ENCODE peak calls at places on chromosome X, in four cellular contexts. S is A549, R is HepG2, X is K562. K is an unnamed sample.
A peak's percentile ranks its signal among the peaks of the same experiment; 100 is the strongest.

GRCh38 chrX:56733459-56734046 is 4.5 kb downstream of the NBDY start:
- DNase-seq in X (peak; percentile 11), R (peak; percentile 17), S (peak; percentile 53), K (peak; percentile 39)

GRCh38 chrX:1212532-1212931 is at the start of gene CRLF2:
- DNase-seq in S (peak; percentile 63), X (no peak), R (no peak), K (no peak)

GRCh38 chrX:155718964-155719586 is 106.3 kb upstream of the TMLHE start:
- DNase-seq in R (no peak), S (no peak), X (no peak), K (no peak)

GRCh38 chrX:71366674-71367256 is 608 bp downstream of the TAF1 start:
- DNase-seq in S (peak; percentile 23), X (peak; percentile 26), R (no peak), K (peak; percentile 10)

GRCh38 chrX:133555796-133556458 is 140.6 kb upstream of the GPC4 start:
- DNase-seq in R (no peak), S (no peak), X (no peak), K (no peak)

GRCh38 chrX:41084044-41084359 is 1.2 kb upstream of the USP9X start:
- DNase-seq in R (no peak), S (no peak), X (no peak), K (no peak)

GRCh38 chrX:54246866-54247265 is 63.8 kb upstream of the FAM120C start:
- DNase-seq in X (no peak), S (no peak), R (no peak), K (no peak)

GRCh38 chrX:29477878-29478277 is 737.5 kb upstream of the MAGEB2 start:
- DNase-seq in X (no peak), S (no peak), R (no peak), K (no peak)

GRCh38 chrX:15269618-15270521 is at the start of gene ASB9:
- DNase-seq in R (peak; percentile 78), S (peak; percentile 96), X (no peak), K (peak; percentile 9)

GRCh38 chrX:71184803-71185495 is 38.1 kb upstream of the GJB1 start:
- DNase-seq in X (no peak), R (no peak), S (no peak), K (no peak)

GRCh38 chrX:46634577-46634976 is 61.0 kb downstream of the CHST7 start:
- DNase-seq in R (no peak), X (no peak), S (no peak), K (no peak)
- TF ChIP-seq HMGXB4 in R (no peak), X (no peak), S (no peak), K (no peak)

DNA sequence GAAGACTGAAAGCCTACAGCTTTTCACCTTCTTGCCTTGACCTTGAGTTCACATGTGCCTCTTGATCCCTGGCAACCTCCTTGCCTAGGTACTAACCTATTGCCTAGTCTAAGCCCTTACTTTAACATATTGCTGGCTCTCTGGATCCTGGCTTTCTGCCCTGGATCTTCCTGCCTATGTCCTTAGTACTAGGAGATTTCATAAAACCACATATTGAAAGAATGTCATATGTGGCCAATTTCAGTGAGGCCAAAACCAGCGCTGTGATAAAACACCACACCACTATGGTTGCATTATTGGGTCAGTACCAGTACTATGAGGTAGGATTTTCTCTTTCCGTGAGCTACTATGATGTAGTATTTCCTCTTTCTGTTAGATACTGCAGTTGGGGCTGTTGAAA is 80.4 kb downstream of the CT47B1 start:
- DNase-seq in S (no peak), R (no peak), X (no peak), K (no peak)
- TF ChIP-seq HMGXB4 in S (no peak), R (no peak), X (no peak), K (no peak)

GRCh38 chrX:50081282-50081955 is 119.4 kb downstream of the AKAP4 start:
- DNase-seq in X (no peak), R (peak; percentile 10), S (peak; percentile 37), K (peak; percentile 33)
- TF ChIP-seq HMGXB4 in X (no peak), R (no peak), S (no peak), K (no peak)

GRCh38 chrX:118228041-118228440 is 111.4 kb upstream of the KLHL13 start:
- DNase-seq in S (no peak), R (no peak), X (no peak), K (no peak)
- TF ChIP-seq HMGXB4 in S (no peak), R (no peak), X (no peak), K (no peak)

GRCh38 chrX:149528381-149528780 is 12.4 kb upstream of the EOLA1 start:
- DNase-seq in R (no peak), S (no peak), X (no peak), K (no peak)

GRCh38 chrX:149531599-149531998 is 9.2 kb upstream of the EOLA1 start:
- DNase-seq in X (no peak), S (no peak), R (no peak), K (no peak)

GRCh38 chrX:149522914-149523313 is 17.8 kb upstream of the IDS start:
- DNase-seq in R (peak; percentile 39), S (peak; percentile 58), X (no peak), K (no peak)

DNA sequence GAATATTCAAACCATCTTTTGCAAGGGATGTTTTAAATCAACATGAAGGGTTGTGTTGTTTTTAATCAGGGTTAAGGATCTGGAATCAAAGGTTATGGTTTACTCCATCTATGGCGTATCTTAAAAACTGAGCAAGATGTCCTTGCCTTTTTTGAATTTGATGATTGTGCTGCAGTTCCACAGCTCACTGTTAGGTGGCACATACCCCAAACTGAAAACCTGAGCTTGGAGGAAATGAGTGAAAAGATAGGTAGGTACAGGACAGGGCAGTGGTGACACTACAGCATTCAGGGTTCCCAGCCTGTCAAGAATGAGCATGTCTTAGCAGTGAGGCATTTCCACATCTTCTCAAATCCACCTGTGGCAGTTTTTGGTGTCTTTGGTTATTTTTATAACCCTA is 13.1 kb upstream of the EOLA1 start:
- DNase-seq in S (peak; percentile 53), X (peak; percentile 24), R (peak; percentile 21), K (no peak)
- TF ChIP-seq HMGXB4 in S (no peak), X (no peak), R (no peak), K (no peak)

GRCh38 chrX:19303216-19303880 is 40.4 kb upstream of the PDHA1 start:
- DNase-seq in R (no peak), S (peak; percentile 60), X (no peak), K (no peak)
- TF ChIP-seq HMGXB4 in R (no peak), S (no peak), X (no peak), K (no peak)

DNA sequence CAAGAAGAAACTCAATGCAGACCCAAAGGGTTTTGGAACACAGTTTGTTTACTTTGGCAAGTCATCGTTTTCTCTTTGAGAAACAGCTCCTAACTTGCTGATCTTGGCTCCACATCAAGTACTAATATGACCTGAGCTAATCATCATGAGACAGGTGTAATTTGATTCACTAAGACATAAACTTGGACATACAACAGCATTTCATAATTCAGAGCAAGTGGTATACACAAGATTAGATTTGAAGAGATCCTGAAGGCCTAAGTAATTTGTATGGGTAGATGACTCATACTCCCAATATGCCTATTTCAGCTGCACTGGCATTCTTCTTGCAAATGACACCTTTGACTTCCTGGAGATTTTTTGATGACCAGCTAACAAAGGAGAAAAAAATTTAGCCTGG is 1521.7 kb downstream of the RPA4 start:
- DNase-seq in S (no peak), R (no peak), X (no peak), K (no peak)
- TF ChIP-seq HMGXB4 in S (no peak), R (no peak), X (no peak), K (no peak)

GRCh38 chrX:49844622-49845021 is 15.5 kb downstream of the PAGE4 start:
- DNase-seq in R (no peak), X (no peak), S (no peak), K (no peak)
- TF ChIP-seq HMGXB4 in R (no peak), X (no peak), S (no peak), K (no peak)

DNA sequence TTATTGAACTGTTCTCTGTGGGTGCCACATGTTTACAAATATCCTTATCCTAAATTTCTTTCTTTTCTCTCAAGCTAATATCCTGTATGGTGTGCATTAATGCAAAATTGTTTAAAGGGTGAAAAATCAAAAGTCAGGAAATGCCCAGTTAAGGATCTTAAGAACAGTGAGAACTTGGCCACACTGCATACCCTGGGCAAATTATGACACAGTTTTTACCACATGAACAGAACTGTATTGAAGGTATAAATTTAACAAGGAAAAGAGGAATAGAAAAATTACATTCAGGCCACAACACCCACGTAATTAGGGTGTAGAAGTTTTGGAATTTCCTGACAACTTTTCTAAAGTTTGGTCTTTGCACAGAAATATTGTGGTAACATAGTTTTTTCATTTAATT is 94.4 kb upstream of the HCCS start:
- DNase-seq in X (no peak), S (no peak), R (no peak), K (no peak)
- TF ChIP-seq HMGXB4 in X (no peak), S (no peak), R (no peak), K (no peak)